ENCODE peak calls at places on chromosomes 5 and 9, in eight cellular contexts. One of them, this sample, is unnamed.

GRCh38 chr9:104911029-104911607 is 16.8 kb downstream of the ABCA1 start:
- DNase-seq in GM13977: no peak
- DNase-seq in pancreas: no peak
- DNase-seq in A549: no peak
- DNase-seq in cardiac fibroblast: peak; percentile 20
- DNase-seq in psoas muscle: no peak
- DNase-seq in heart right ventricle: no peak
- DNase-seq in Peyer's patch: no peak
- DNase-seq in this sample: no peak

GRCh38 chr5:132209131-132209530 is 18.5 kb downstream of the P4HA2 start:
- DNase-seq in cardiac fibroblast: no peak
- DNase-seq in Peyer's patch: no peak
- DNase-seq in heart right ventricle: no peak
- DNase-seq in psoas muscle: no peak
- DNase-seq in pancreas: no peak
- DNase-seq in GM13977: no peak
- DNase-seq in A549: no peak
- DNase-seq in this sample: no peak

GRCh38 chr9:118558891-118559290 is 810.3 kb downstream of the BRINP1 start:
- DNase-seq in Peyer's patch: no peak
- DNase-seq in cardiac fibroblast: no peak
- DNase-seq in heart right ventricle: no peak
- DNase-seq in A549: no peak
- DNase-seq in psoas muscle: no peak
- DNase-seq in GM13977: no peak
- DNase-seq in pancreas: no peak
- DNase-seq in this sample: no peak

GRCh38 chr5:170357853-170358497 is 31.2 kb downstream of the KCNMB1 start:
- DNase-seq in A549: no peak
- DNase-seq in pancreas: peak; percentile 71
- DNase-seq in Peyer's patch: no peak
- DNase-seq in GM13977: no peak
- DNase-seq in cardiac fibroblast: no peak
- DNase-seq in psoas muscle: peak; percentile 64
- DNase-seq in heart right ventricle: peak; percentile 50
- DNase-seq in this sample: peak; percentile 72

GRCh38 chr5:76791461-76791860 is 27.4 kb upstream of the F2RL1 start:
- DNase-seq in cardiac fibroblast: peak; percentile 49
- DNase-seq in heart right ventricle: no peak
- DNase-seq in A549: no peak
- DNase-seq in GM13977: no peak
- DNase-seq in psoas muscle: no peak
- DNase-seq in Peyer's patch: no peak
- DNase-seq in pancreas: no peak
- DNase-seq in this sample: no peak

GRCh38 chr5:114053377-114053776 is 308.5 kb upstream of the KCNN2 start:
- DNase-seq in pancreas: no peak
- DNase-seq in heart right ventricle: no peak
- DNase-seq in psoas muscle: no peak
- DNase-seq in A549: no peak
- DNase-seq in GM13977: no peak
- DNase-seq in cardiac fibroblast: no peak
- DNase-seq in Peyer's patch: no peak
- DNase-seq in this sample: no peak

GRCh38 chr9:38172601-38173000 is 103.6 kb upstream of the SHB start:
- DNase-seq in pancreas: no peak
- DNase-seq in GM13977: no peak
- DNase-seq in psoas muscle: no peak
- DNase-seq in cardiac fibroblast: no peak
- DNase-seq in heart right ventricle: no peak
- DNase-seq in A549: no peak
- DNase-seq in Peyer's patch: no peak
- DNase-seq in this sample: no peak

GRCh38 chr5:143717400-143717799 is 94.6 kb upstream of the HMHB1 start:
- DNase-seq in Peyer's patch: no peak
- DNase-seq in pancreas: no peak
- DNase-seq in GM13977: no peak
- DNase-seq in psoas muscle: no peak
- DNase-seq in cardiac fibroblast: peak; percentile 90
- DNase-seq in A549: no peak
- DNase-seq in heart right ventricle: no peak
- DNase-seq in this sample: no peak

GRCh38 chr9:93287593-93287992 is 103.7 kb downstream of the WNK2 start:
- DNase-seq in GM13977: no peak
- DNase-seq in psoas muscle: no peak
- DNase-seq in Peyer's patch: no peak
- DNase-seq in A549: no peak
- DNase-seq in pancreas: no peak
- DNase-seq in cardiac fibroblast: no peak
- DNase-seq in heart right ventricle: no peak
- DNase-seq in this sample: no peak

GRCh38 chr5:173671121-173671949 is 54.9 kb upstream of the BOD1 start:
- DNase-seq in A549: no peak
- DNase-seq in heart right ventricle: peak; percentile 47
- DNase-seq in pancreas: no peak
- DNase-seq in Peyer's patch: no peak
- DNase-seq in cardiac fibroblast: peak; percentile 54
- DNase-seq in GM13977: no peak
- DNase-seq in psoas muscle: peak; percentile 84
- DNase-seq in this sample: no peak

GRCh38 chr5:143041972-143042770 is 272.0 kb downstream of the ARHGAP26 start:
- DNase-seq in cardiac fibroblast: peak; percentile 60
- DNase-seq in heart right ventricle: no peak
- DNase-seq in GM13977: no peak
- DNase-seq in psoas muscle: no peak
- DNase-seq in pancreas: no peak
- DNase-seq in Peyer's patch: no peak
- DNase-seq in A549: no peak
- DNase-seq in this sample: no peak

GRCh38 chr9:125240649-125240999 is 519 bp downstream of the HSPA5 start:
- DNase-seq in cardiac fibroblast: peak; percentile 40
- DNase-seq in psoas muscle: peak; percentile 61
- DNase-seq in Peyer's patch: peak; percentile 76
- DNase-seq in A549: no peak
- DNase-seq in heart right ventricle: no peak
- DNase-seq in GM13977: no peak
- DNase-seq in pancreas: no peak
- DNase-seq in this sample: peak; percentile 11

GRCh38 chr9:125701351-125701750 is 5.7 kb downstream of the MAPKAP1 start:
- DNase-seq in GM13977: no peak
- DNase-seq in heart right ventricle: no peak
- DNase-seq in cardiac fibroblast: peak; percentile 44
- DNase-seq in pancreas: no peak
- DNase-seq in Peyer's patch: no peak
- DNase-seq in A549: no peak
- DNase-seq in psoas muscle: no peak
- DNase-seq in this sample: no peak

DNA sequence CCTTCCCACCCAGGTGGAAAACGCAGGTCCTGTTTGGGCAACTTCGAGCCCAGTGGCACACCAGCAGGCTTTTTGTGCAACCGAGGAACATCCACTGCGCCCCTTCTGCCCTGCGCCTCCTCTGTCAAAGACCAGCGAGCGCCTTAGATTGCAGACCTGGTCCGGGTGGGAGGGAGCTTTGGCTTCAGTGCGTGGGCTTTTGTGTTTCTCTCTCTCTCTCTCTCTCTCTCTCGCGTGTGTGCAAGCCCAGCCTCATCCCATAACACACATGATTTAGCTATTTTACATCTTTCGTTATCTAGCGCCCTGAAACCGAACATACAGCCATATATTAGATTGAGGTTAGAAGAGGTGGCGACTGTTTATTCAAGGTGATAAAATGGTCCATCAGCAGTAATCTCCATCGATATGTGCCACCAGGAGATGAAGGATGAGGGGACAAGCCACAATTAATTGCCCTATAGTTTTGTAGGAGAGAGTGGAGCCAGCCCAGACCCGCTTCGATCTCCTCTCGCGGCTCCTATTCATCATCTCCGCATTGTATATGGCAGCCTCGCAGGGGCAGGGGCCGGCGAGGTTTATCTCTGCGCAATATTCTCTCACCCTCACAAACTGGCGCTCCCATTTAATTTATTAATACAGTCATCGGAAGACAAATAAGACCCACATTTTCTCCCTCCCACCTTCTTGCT is 5.3 kb downstream of the PRDM6 start:
- DNase-seq in pancreas: no peak
- DNase-seq in heart right ventricle: no peak
- DNase-seq in A549: no peak
- DNase-seq in psoas muscle: no peak
- DNase-seq in cardiac fibroblast: no peak
- DNase-seq in Peyer's patch: no peak
- DNase-seq in GM13977: peak; percentile 21
- DNase-seq in this sample: no peak
- TF ChIP-seq CTCF in pancreas: no peak
- TF ChIP-seq CTCF in heart right ventricle: no peak
- TF ChIP-seq CTCF in A549: no peak
- TF ChIP-seq CTCF in psoas muscle: no peak
- TF ChIP-seq CTCF in cardiac fibroblast: no peak
- TF ChIP-seq CTCF in Peyer's patch: no peak
- TF ChIP-seq CTCF in GM13977: no peak
- TF ChIP-seq CTCF in this sample: no peak

DNA sequence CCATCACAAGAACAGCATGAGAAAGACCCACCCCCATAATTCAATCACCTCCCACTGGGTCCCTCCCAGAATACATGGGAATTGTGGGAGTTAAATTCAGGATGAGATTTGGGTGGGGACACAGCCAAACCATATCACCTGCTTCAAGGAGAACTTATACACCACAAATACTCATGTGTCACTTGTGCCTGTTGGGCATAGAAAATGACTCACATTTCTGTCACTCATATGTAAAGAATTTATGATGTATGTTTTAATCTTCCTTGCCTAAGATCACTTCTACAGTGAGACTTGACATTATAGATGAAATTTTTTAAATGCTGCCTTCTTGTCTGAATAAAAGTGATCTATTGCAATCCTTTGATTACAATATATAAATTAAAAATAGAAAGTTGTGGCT is 23.0 kb upstream of the PRDM6 start:
- DNase-seq in psoas muscle: no peak
- DNase-seq in cardiac fibroblast: no peak
- DNase-seq in pancreas: no peak
- DNase-seq in GM13977: no peak
- DNase-seq in A549: no peak
- DNase-seq in Peyer's patch: no peak
- DNase-seq in heart right ventricle: no peak
- DNase-seq in this sample: no peak
- TF ChIP-seq CTCF in psoas muscle: no peak
- TF ChIP-seq CTCF in cardiac fibroblast: no peak
- TF ChIP-seq CTCF in pancreas: no peak
- TF ChIP-seq CTCF in GM13977: no peak
- TF ChIP-seq CTCF in A549: no peak
- TF ChIP-seq CTCF in Peyer's patch: no peak
- TF ChIP-seq CTCF in heart right ventricle: no peak
- TF ChIP-seq CTCF in this sample: no peak

GRCh38 chr9:87950765-87951488 is 23.4 kb downstream of the CDK20 start:
- DNase-seq in heart right ventricle: no peak
- DNase-seq in psoas muscle: no peak
- DNase-seq in pancreas: no peak
- DNase-seq in A549: peak; percentile 31
- DNase-seq in Peyer's patch: no peak
- DNase-seq in cardiac fibroblast: peak; percentile 51
- DNase-seq in GM13977: peak; percentile 43
- DNase-seq in this sample: no peak
- TF ChIP-seq CTCF in heart right ventricle: peak; percentile 33
- TF ChIP-seq CTCF in psoas muscle: peak; percentile 47
- TF ChIP-seq CTCF in pancreas: no peak
- TF ChIP-seq CTCF in A549: peak; percentile 43
- TF ChIP-seq CTCF in Peyer's patch: peak; percentile 83
- TF ChIP-seq CTCF in cardiac fibroblast: peak; percentile 58
- TF ChIP-seq CTCF in GM13977: peak; percentile 53
- TF ChIP-seq CTCF in this sample: no peak

DNA sequence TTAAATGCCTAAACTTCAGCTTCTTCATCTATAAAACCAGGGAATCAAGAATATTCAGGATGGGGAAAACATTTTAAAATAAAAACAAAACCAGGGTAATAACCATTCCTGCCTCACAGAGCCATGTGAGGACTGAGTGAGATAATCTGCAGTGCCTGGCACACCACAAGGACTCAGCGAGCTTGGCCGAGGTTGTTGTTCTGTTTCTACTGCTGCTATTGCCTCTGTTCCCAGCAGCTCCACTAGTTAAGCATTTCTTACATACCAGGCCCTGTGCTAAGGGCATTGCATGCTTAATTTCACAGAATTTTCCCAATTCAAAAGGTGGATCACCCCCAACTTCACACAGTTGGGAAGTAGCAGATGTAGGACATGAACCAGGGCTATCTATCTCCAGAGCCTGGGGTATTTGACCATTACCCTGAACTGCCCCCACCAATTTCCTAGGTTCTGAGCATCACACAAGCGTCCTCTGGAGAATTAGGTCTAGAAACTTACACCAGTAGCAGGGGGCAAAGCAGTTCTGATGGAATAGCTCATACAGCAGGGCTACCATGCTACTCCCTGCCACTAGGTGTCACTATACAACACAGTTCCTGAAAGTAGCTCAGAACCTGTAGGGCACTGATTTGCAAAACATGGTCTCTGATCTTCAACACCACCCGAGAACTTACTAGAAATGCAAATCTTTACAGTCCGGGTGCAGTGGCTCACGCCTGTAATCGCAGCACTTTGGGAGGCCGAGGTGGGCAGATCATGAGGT is 74.3 kb downstream of the LRSAM1 start:
- DNase-seq in Peyer's patch: no peak
- DNase-seq in psoas muscle: no peak
- DNase-seq in pancreas: no peak
- DNase-seq in cardiac fibroblast: peak; percentile 67
- DNase-seq in heart right ventricle: no peak
- DNase-seq in A549: no peak
- DNase-seq in GM13977: no peak
- DNase-seq in this sample: no peak
- TF ChIP-seq CTCF in Peyer's patch: peak; percentile 71
- TF ChIP-seq CTCF in psoas muscle: peak; percentile 47
- TF ChIP-seq CTCF in pancreas: peak; percentile 32
- TF ChIP-seq CTCF in cardiac fibroblast: peak; percentile 81
- TF ChIP-seq CTCF in heart right ventricle: peak; percentile 50
- TF ChIP-seq CTCF in A549: peak; percentile 37
- TF ChIP-seq CTCF in GM13977: peak; percentile 40
- TF ChIP-seq CTCF in this sample: peak; percentile 34

GRCh38 chr5:125537661-125538060 is 791.2 kb upstream of the ZNF608 start:
- DNase-seq in pancreas: no peak
- DNase-seq in GM13977: no peak
- DNase-seq in psoas muscle: no peak
- DNase-seq in cardiac fibroblast: no peak
- DNase-seq in Peyer's patch: no peak
- DNase-seq in heart right ventricle: no peak
- DNase-seq in A549: no peak
- DNase-seq in this sample: no peak
- TF ChIP-seq CTCF in pancreas: no peak
- TF ChIP-seq CTCF in GM13977: no peak
- TF ChIP-seq CTCF in psoas muscle: no peak
- TF ChIP-seq CTCF in cardiac fibroblast: no peak
- TF ChIP-seq CTCF in Peyer's patch: no peak
- TF ChIP-seq CTCF in heart right ventricle: no peak
- TF ChIP-seq CTCF in A549: no peak
- TF ChIP-seq CTCF in this sample: no peak

GRCh38 chr9:136625101-136626065 is 37.3 kb upstream of the EGFL7 start:
- DNase-seq in cardiac fibroblast: peak; percentile 86
- DNase-seq in heart right ventricle: peak; percentile 93
- DNase-seq in A549: peak; percentile 67
- DNase-seq in pancreas: peak; percentile 94
- DNase-seq in psoas muscle: peak; percentile 76
- DNase-seq in GM13977: peak; percentile 79
- DNase-seq in Peyer's patch: peak; percentile 93
- DNase-seq in this sample: peak; percentile 73
- TF ChIP-seq CTCF in cardiac fibroblast: peak; percentile 51
- TF ChIP-seq CTCF in heart right ventricle: peak; percentile 70
- TF ChIP-seq CTCF in A549: peak; percentile 68
- TF ChIP-seq CTCF in pancreas: no peak
- TF ChIP-seq CTCF in psoas muscle: peak; percentile 44
- TF ChIP-seq CTCF in GM13977: peak; percentile 59
- TF ChIP-seq CTCF in Peyer's patch: peak; percentile 40
- TF ChIP-seq CTCF in this sample: peak; percentile 80